ENCODE peak calls at places on chromosomes 4 and X, in eight cellular contexts. Z is activated CD4-positive, alpha-beta T cell treated with anti-CD3 and anti-CD28 coated beads for 48 hours; E is COR-L47; K is memory B cell; Y is mesothelial cell of epicardium; F is AG04450; L is CD4-positive, CD25-positive, alpha-beta regulatory T cell; V is HS-5. U is an unnamed sample.

GRCh38 chr4:140137654-140138053 is 16.3 kb downstream of the MAML3 start:
- DNase-seq in E (no peak), V (no peak), L (no peak), Z (no peak), Y (no peak), F (no peak), K (no peak), U (no peak)

GRCh38 chrX:2387614-2388239 is 113.0 kb downstream of the DHRSX start:
- DNase-seq in Z (no peak), V (no peak), Y (no peak), L (no peak), F (no peak), E (no peak), K (no peak), U (no peak)

GRCh38 chr4:36709986-36710385 is 428.6 kb downstream of the DTHD1 start:
- DNase-seq in L (no peak), E (no peak), V (no peak), Y (no peak), F (no peak), Z (no peak), K (no peak), U (no peak)

GRCh38 chr4:181835348-181835747 is 407.9 kb upstream of the TENM3 start:
- DNase-seq in E (no peak), V (no peak), F (no peak), K (no peak), Y (no peak), L (no peak), Z (no peak), U (no peak)

GRCh38 chr4:73853246-73853704 is at the start of gene PF4V1:
- DNase-seq in L (no peak), E (no peak), V (no peak), K (no peak), Y (no peak), F (no peak), Z (no peak), U (no peak)

GRCh38 chr4:1826531-1827350 is 29.2 kb downstream of the LETM1 start:
- DNase-seq in V (no peak), L (no peak), E (no peak), K (no peak), Z (no peak), Y (no peak), F (no peak), U (no peak)

GRCh38 chrX:34275710-34276109 is 143.6 kb upstream of the FAM47A start:
- DNase-seq in V (no peak), F (no peak), Z (no peak), K (no peak), L (no peak), E (no peak), Y (no peak), U (no peak)

GRCh38 chrX:73916931-73917657 is 354.1 kb downstream of the CHIC1 start:
- DNase-seq in Z (no peak), V (peak), F (peak), K (no peak), Y (no peak), E (no peak), L (no peak), U (no peak)

GRCh38 chrX:110087485-110088356 is 84.8 kb downstream of the TMEM164 start:
- DNase-seq in E (no peak), V (peak), F (peak), Z (peak), K (no peak), L (no peak), Y (no peak), U (no peak)

GRCh38 chr4:10173039-10173753 is 56.6 kb upstream of the WDR1 start:
- DNase-seq in Z (no peak), E (no peak), K (no peak), Y (no peak), L (no peak), F (no peak), V (no peak), U (no peak)

GRCh38 chr4:56414135-56414675 is 21.2 kb downstream of the PPAT start:
- DNase-seq in E (no peak), Y (no peak), F (no peak), K (no peak), Z (no peak), V (no peak), L (no peak), U (no peak)

U was measured in stimulated activated CD8-positive, alpha-beta memory T cell treated with anti-CD3 and anti-CD28 coated beads, Interleukin-2, amount 100 ng/mL, for 48 hours.